ENCODE peak calls at places on chromosomes 16 and 17, in six cellular contexts. I is GM04503, G is AG08396, Z is heart right ventricle, Y is GDM1, C is caudate nucleus. F is an unnamed sample.

GRCh38 chr17:44251062-44251461 is 16.9 kb downstream of the SLC4A1 start:
- DNase-seq in Z (no peak), G (no peak), Y (no peak), I (no peak), C (no peak), F (no peak)

GRCh38 chr17:70791748-70792443 is 622.6 kb downstream of the KCNJ2 start:
- DNase-seq in I (no peak), Z (no peak), G (no peak), Y (no peak), C (no peak), F (no peak)

GRCh38 chr16:11572301-11572995 is 14.3 kb downstream of the LITAF start:
- DNase-seq in Y (no peak), I (no peak), Z (no peak), G (no peak), C (no peak), F (no peak)

GRCh38 chr17:1709971-1710806 is at the start of gene TLCD2:
- DNase-seq in Z (peak), G (peak), C (no peak), Y (no peak), I (no peak), F (peak)

GRCh38 chr17:44633998-44634397 is 22.3 kb upstream of the MEIOC start:
- DNase-seq in Y (no peak), C (no peak), I (no peak), G (no peak), Z (no peak), F (no peak)

GRCh38 chr17:45893725-45894021 is 681 bp upstream of the MAPT start:
- DNase-seq in Z (no peak), G (no peak), Y (no peak), C (no peak), I (no peak), F (no peak)

GRCh38 chr16:12300490-12300889 is 324.0 kb downstream of the SNX29 start:
- DNase-seq in G (no peak), I (no peak), Y (no peak), Z (no peak), C (no peak), F (no peak)

GRCh38 chr16:88442435-88442810 is 10.7 kb upstream of the ZFPM1 start:
- DNase-seq in Y (no peak), Z (no peak), I (no peak), C (no peak), G (no peak), F (no peak)

GRCh38 chr17:4796550-4796915 is 569 bp downstream of the PSMB6 start:
- DNase-seq in G (peak), C (no peak), Y (no peak), I (no peak), Z (no peak), F (peak)

GRCh38 chr16:15493416-15494181 is 59.2 kb downstream of the BMERB1 start:
- DNase-seq in C (no peak), G (no peak), Z (no peak), I (peak), Y (no peak), F (no peak)

GRCh38 chr17:8753976-8754440 is 4.3 kb downstream of the SPDYE4 start:
- DNase-seq in G (peak), Y (no peak), C (no peak), I (no peak), Z (no peak), F (peak)

GRCh38 chr17:28745052-28745776 is 1.4 kb downstream of the TRAF4 start:
- DNase-seq in G (peak), Z (peak), I (no peak), C (peak), Y (no peak), F (no peak)

GRCh38 chr17:10993126-10993525 is 155.2 kb upstream of the PIRT start:
- DNase-seq in Z (peak), Y (no peak), G (no peak), I (no peak), C (no peak), F (no peak)

GRCh38 chr16:86662195-86662594 is 83.8 kb downstream of the FOXL1 start:
- DNase-seq in C (no peak), I (peak), Z (no peak), G (no peak), Y (no peak), F (no peak)

GRCh38 chr17:82436601-82437324 is 13.8 kb downstream of the CYBC1 start:
- DNase-seq in Z (no peak), G (no peak), Y (no peak), I (no peak), C (no peak), F (no peak)

GRCh38 chr17:48719642-48720262 is 2.6 kb downstream of the PRAC1 start:
- DNase-seq in C (no peak), G (no peak), Y (no peak), Z (no peak), I (no peak), F (no peak)

GRCh38 chr16:82391690-82392089 is 221.7 kb upstream of the MPHOSPH6 start:
- DNase-seq in G (no peak), Z (no peak), Y (no peak), I (no peak), C (no peak), F (no peak)

GRCh38 chr17:31394544-31394943 is 3.1 kb downstream of the RAB11FIP4 start:
- DNase-seq in G (peak), Z (peak), I (no peak), C (no peak), Y (peak), F (no peak)

GRCh38 chr17:38598536-38598935 is 7.2 kb downstream of the SRCIN1 start:
- DNase-seq in C (peak), G (peak), I (peak), Z (no peak), Y (peak), F (peak)

GRCh38 chr16:489606-490005 is 37.9 kb upstream of the CAPN15 start:
- DNase-seq in Y (no peak), C (no peak), I (no peak), G (no peak), Z (no peak), F (no peak)

GRCh38 chr16:4426021-4426684 is 485 bp downstream of the DNAJA3 start:
- DNase-seq in G (peak), I (no peak), Z (no peak), Y (no peak), C (no peak), F (no peak)

GRCh38 chr16:17397499-17397891 is 73.3 kb downstream of the XYLT1 start:
- DNase-seq in Y (no peak), Z (peak), C (no peak), G (peak), I (no peak), F (no peak)

GRCh38 chr16:11857161-11857560 is 5.8 kb upstream of the RSL1D1 start:
- DNase-seq in I (no peak), C (no peak), Y (no peak), Z (no peak), G (peak), F (no peak)

GRCh38 chr17:78925662-78926555 is 722 bp upstream of the TIMP2 start:
- DNase-seq in G (peak), I (no peak), Z (peak), Y (no peak), C (no peak), F (peak)

GRCh38 chr16:56812884-56813283 is 52.1 kb upstream of the SLC12A3 start:
- DNase-seq in Y (no peak), G (no peak), Z (no peak), C (no peak), I (no peak), F (no peak)

GRCh38 chr16:59698341-59698979 is 964.3 kb upstream of the GOT2 start:
- DNase-seq in Y (no peak), G (no peak), Z (no peak), I (no peak), C (no peak), F (no peak)

GRCh38 chr17:78366109-78366848 is 6.4 kb upstream of the SOCS3 start:
- DNase-seq in Y (no peak), C (no peak), G (no peak), I (no peak), Z (no peak), F (no peak)

GRCh38 chr17:4764612-4765011 is 7.1 kb upstream of the TM4SF5 start:
- DNase-seq in Y (peak), C (no peak), G (no peak), I (no peak), Z (no peak), F (no peak)

F was measured in H54.